ENCODE peak calls at places on chromosomes 4 and X, in ten cellular contexts. Z is Ammon's horn; V is posterior vena cava; G is neural crest cell; A is activated T-helper 9 cell treated with anti-CD3 and anti-CD28 coated beads, Interleukin-2, amount 50 U/mL, for 16 hours; S is AG08396; E is foreskin keratinocyte; L is pulmonary artery endothelial cell; R is CD4-positive, alpha-beta T cell; O is substantia nigra. Y is an unnamed sample.

GRCh38 chrX:136457303-136457917 is 30.3 kb upstream of the BRS3 start:
- DNase-seq in Z (peak; percentile 3), V (no peak), G (no peak), A (no peak), S (no peak), E (no peak), L (no peak), R (no peak), O (no peak), Y (no peak)

GRCh38 chr4:120769227-120769626 is 153.3 kb downstream of the PRDM5 start:
- DNase-seq in Z (no peak), V (no peak), G (no peak), A (no peak), S (peak; percentile 61), E (peak; percentile 36), L (no peak), R (no peak), O (no peak), Y (peak; percentile 68)

GRCh38 chr4:40980318-40980883 is 230.6 kb downstream of the NSUN7 start:
- DNase-seq in Z (peak; percentile 32), V (no peak), G (no peak), A (no peak), S (no peak), E (no peak), L (no peak), R (no peak), O (no peak), Y (peak; percentile 39)

GRCh38 chr4:120659626-120660170 is 262.8 kb downstream of the PRDM5 start:
- DNase-seq in Z (no peak), V (no peak), G (no peak), A (no peak), S (no peak), E (no peak), L (no peak), R (no peak), O (no peak), Y (no peak)

GRCh38 chrX:119758682-119759332 is 419 bp downstream of the SOWAHD start:
- DNase-seq in Z (no peak), V (peak; percentile 82), G (peak; percentile 5), A (no peak), S (peak; percentile 36), E (peak; percentile 7), L (no peak), R (no peak), O (no peak), Y (peak; percentile 31)

GRCh38 chr4:124423160-124423559 is 289.4 kb downstream of the ANKRD50 start:
- DNase-seq in Z (no peak), V (no peak), G (no peak), A (no peak), S (no peak), E (peak; percentile 41), L (no peak), R (no peak), O (no peak), Y (no peak)

GRCh38 chr4:133812236-133812635 is 389.4 kb downstream of the PABPC4L start:
- DNase-seq in Z (no peak), V (peak; percentile 51), G (no peak), A (no peak), S (no peak), E (no peak), L (no peak), R (no peak), O (no peak), Y (no peak)

GRCh38 chr4:109915385-109916002 is 2.8 kb downstream of the EGF start:
- DNase-seq in Z (no peak), V (no peak), G (no peak), A (no peak), S (no peak), E (no peak), L (no peak), R (no peak), O (no peak), Y (peak; percentile 31)

GRCh38 chr4:87853108-87853507 is 20.3 kb downstream of the MEPE start:
- DNase-seq in Z (peak; percentile 64), V (no peak), G (no peak), A (no peak), S (peak; percentile 31), E (no peak), L (no peak), R (no peak), O (no peak), Y (peak; percentile 71)

GRCh38 chr4:69658133-69658532 is 5.1 kb upstream of the UGT2A1 start:
- DNase-seq in Z (no peak), V (peak; percentile 75), G (no peak), A (no peak), S (no peak), E (no peak), L (no peak), R (no peak), O (no peak), Y (no peak)

GRCh38 chrX:53065066-53065465 is 16.5 kb downstream of the GPR173 start:
- DNase-seq in Z (no peak), V (no peak), G (no peak), A (no peak), S (no peak), E (peak; percentile 28), L (no peak), R (no peak), O (no peak), Y (peak; percentile 32)

GRCh38 chr4:12144051-12144450 is 715.4 kb upstream of the HS3ST1 start:
- DNase-seq in Z (no peak), V (no peak), G (no peak), A (no peak), S (no peak), E (peak; percentile 33), L (no peak), R (no peak), O (no peak), Y (no peak)

GRCh38 chrX:11351375-11352295 is 58.4 kb downstream of the AMELX start:
- DNase-seq in Z (no peak), V (peak; percentile 81), G (no peak), A (no peak), S (peak; percentile 35), E (no peak), L (no peak), R (no peak), O (no peak), Y (peak; percentile 77)

GRCh38 chr4:37422102-37422501 is 177.6 kb downstream of the NWD2 start:
- DNase-seq in Z (no peak), V (no peak), G (no peak), A (no peak), S (no peak), E (no peak), L (no peak), R (no peak), O (no peak), Y (no peak)